ENCODE peak calls at places on chromosomes 5 and 9, in six cellular contexts. N is cardiac fibroblast, I is mucosa of descending colon, S is tibial artery, P is foreskin fibroblast, R is ovary. V is an unnamed sample.

GRCh38 chr5:74019923-74020322 is 393.9 kb downstream of the ARHGEF28 start:
- DNase-seq in N (no peak), I (no peak), S (no peak), P (no peak), R (no peak), V (no peak)

GRCh38 chr9:1612886-1613285 is 402.3 kb upstream of the SMARCA2 start:
- DNase-seq in N (no peak), I (no peak), S (no peak), P (no peak), R (no peak), V (no peak)

GRCh38 chr9:91208837-91209236 is 152.9 kb downstream of the AUH start:
- DNase-seq in N (no peak), I (no peak), S (no peak), P (no peak), R (no peak), V (no peak)

GRCh38 chr9:125428060-125428481 is 166.4 kb downstream of the GAPVD1 start:
- DNase-seq in N (peak), I (no peak), S (no peak), P (no peak), R (no peak), V (no peak)

GRCh38 chr5:79508794-79509193 is 5.1 kb downstream of the HOMER1 start:
- DNase-seq in N (no peak), I (no peak), S (no peak), P (no peak), R (no peak), V (no peak)

GRCh38 chr5:156329197-156329611 is 2.2 kb downstream of the SGCD start:
- DNase-seq in N (no peak), I (no peak), S (no peak), P (peak), R (no peak), V (peak)

GRCh38 chr5:166356096-166356495 is 1935.3 kb upstream of the WWC1 start:
- DNase-seq in N (no peak), I (no peak), S (no peak), P (no peak), R (no peak), V (no peak)

GRCh38 chr9:38057416-38058195 is 11.4 kb downstream of the SHB start:
- DNase-seq in N (no peak), I (no peak), S (no peak), P (no peak), R (no peak), V (no peak)

GRCh38 chr9:116566677-116567488 is 120.2 kb upstream of the TRIM32 start:
- DNase-seq in N (peak), I (peak), S (no peak), P (no peak), R (no peak), V (peak)

GRCh38 chr9:114287763-114288232 is 35.1 kb upstream of the ORM1 start:
- DNase-seq in N (no peak), I (no peak), S (peak), P (no peak), R (peak), V (no peak)

GRCh38 chr5:145906401-145906800 is 30.0 kb upstream of the SH3RF2 start:
- DNase-seq in N (no peak), I (no peak), S (no peak), P (no peak), R (no peak), V (no peak)

GRCh38 chr9:7273575-7273974 is 515.8 kb downstream of the KDM4C start:
- DNase-seq in N (peak), I (no peak), S (no peak), P (peak), R (peak), V (no peak)

GRCh38 chr9:18890372-18890771 is 142.6 kb downstream of the SAXO1 start:
- DNase-seq in N (peak), I (no peak), S (no peak), P (peak), R (no peak), V (peak)

GRCh38 chr9:71604197-71605063 is 163.9 kb downstream of the CEMIP2 start:
- DNase-seq in N (peak), I (peak), S (peak), P (peak), R (peak), V (peak)

GRCh38 chr5:67002832-67003231 is 193.8 kb downstream of the CD180 start:
- DNase-seq in N (no peak), I (no peak), S (no peak), P (no peak), R (no peak), V (no peak)

GRCh38 chr5:28779161-28779754 is 1740.9 kb upstream of the CDH9 start:
- DNase-seq in N (no peak), I (no peak), S (no peak), P (no peak), R (no peak), V (no peak)

GRCh38 chr5:94028001-94028400 is 286.6 kb upstream of the POU5F2 start:
- DNase-seq in N (no peak), I (no peak), S (no peak), P (no peak), R (no peak), V (no peak)

GRCh38 chr5:4855048-4855447 is 285.1 kb upstream of the ADAMTS16 start:
- DNase-seq in N (no peak), I (no peak), S (no peak), P (no peak), R (no peak), V (no peak)

GRCh38 chr9:14961372-14962068 is 51.3 kb upstream of the FREM1 start:
- DNase-seq in N (no peak), I (peak), S (no peak), P (no peak), R (no peak), V (no peak)

GRCh38 chr9:134010774-134011173 is 14.5 kb upstream of the BRD3OS start:
- DNase-seq in N (peak), I (no peak), S (no peak), P (peak), R (no peak), V (no peak)

GRCh38 chr9:16868706-16869105 is 1.8 kb downstream of the BNC2 start:
- DNase-seq in N (peak), I (no peak), S (no peak), P (no peak), R (no peak), V (no peak)
- H3K4me3 ChIP-seq in N (peak), I (no peak), S (no peak), P (peak), R (peak), V (peak)

DNA sequence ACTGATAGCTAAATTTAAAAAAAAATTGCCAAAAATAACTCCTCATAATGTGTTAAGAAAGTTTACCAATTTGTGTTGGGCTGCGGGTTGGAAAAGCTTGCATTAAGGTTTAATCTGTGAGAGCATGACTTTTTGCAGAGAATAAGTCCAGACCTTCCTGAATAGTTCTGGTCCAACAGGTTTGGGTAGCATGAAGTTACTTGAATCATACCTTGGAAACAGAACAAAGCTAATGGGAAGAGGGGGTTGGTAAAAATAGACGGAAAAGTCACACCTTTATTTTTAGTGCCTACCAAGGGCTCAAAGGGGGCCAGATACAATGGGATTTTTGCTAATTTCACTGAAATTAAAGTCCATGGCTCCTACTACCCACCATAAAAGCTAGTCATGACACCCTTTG is 17.1 kb upstream of the MATR3 start:
- DNase-seq in N (no peak), I (no peak), S (no peak), P (no peak), R (no peak), V (no peak)
- H3K4me3 ChIP-seq in N (no peak), I (no peak), S (no peak), P (no peak), R (no peak), V (no peak)

DNA sequence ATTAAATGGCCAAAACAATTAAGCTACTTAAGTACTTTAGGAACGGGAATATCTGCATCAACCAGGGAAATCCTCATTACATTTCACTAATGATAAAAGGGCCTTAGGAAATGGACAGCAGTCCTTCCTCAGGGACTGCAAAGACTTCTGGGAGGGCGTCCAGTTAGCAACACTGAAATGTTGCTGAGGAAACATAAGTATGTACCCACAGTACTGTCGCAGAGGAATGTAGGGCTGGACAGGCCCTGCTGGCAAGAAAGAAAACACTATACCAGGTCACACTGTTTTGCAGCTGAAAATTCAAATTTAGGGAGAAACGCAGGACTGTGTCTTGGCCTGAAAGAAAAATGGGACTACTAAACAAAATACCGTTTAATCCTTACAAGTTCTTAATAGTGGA is 1.3 kb downstream of the C5orf15 start:
- DNase-seq in N (peak), I (no peak), S (no peak), P (no peak), R (no peak), V (no peak)
- H3K4me3 ChIP-seq in N (no peak), I (no peak), S (peak), P (peak), R (peak), V (peak)

DNA sequence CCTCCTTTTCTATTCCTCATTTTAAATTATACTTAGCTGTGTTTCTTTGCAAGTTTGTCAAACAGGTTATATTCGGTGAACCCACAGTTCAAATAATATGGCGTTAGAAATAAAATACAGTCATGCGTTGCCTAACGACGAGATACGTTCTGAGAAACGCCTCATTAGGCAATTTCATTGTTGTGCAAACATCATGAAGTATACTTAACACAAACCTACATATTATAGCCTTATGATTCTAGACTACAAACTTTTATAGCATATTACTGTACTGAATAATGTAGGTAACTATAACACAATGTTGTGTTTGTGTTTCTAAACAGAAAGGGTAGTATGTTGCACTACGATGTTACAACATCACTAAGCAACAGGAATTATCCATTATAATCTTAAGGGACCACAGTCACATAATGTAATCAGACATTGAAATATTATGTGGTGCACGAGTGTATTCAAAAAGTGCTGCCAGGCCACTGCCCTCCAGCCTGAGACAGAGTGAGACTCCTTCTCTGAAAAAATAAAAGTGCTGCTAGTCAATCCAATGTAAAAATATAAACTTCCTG is 3.0 kb upstream of the SMC2 start:
- DNase-seq in N (no peak), I (peak), S (no peak), P (no peak), R (no peak), V (no peak)
- H3K4me3 ChIP-seq in N (no peak), I (no peak), S (no peak), P (no peak), R (peak), V (no peak)

GRCh38 chr9:117705386-117705785 is 1.2 kb downstream of the TLR4 start:
- DNase-seq in N (no peak), I (no peak), S (no peak), P (no peak), R (no peak), V (no peak)

GRCh38 chr9:117704597-117704996 is 394 bp downstream of the TLR4 start:
- DNase-seq in N (no peak), I (no peak), S (no peak), P (no peak), R (no peak), V (no peak)

GRCh38 chr9:117703538-117703937 is 665 bp upstream of the TLR4 start:
- DNase-seq in N (no peak), I (no peak), S (no peak), P (no peak), R (no peak), V (no peak)

GRCh38 chr9:117706421-117707150 is 2.4 kb downstream of the TLR4 start:
- DNase-seq in N (peak), I (no peak), S (no peak), P (no peak), R (no peak), V (no peak)

DNA sequence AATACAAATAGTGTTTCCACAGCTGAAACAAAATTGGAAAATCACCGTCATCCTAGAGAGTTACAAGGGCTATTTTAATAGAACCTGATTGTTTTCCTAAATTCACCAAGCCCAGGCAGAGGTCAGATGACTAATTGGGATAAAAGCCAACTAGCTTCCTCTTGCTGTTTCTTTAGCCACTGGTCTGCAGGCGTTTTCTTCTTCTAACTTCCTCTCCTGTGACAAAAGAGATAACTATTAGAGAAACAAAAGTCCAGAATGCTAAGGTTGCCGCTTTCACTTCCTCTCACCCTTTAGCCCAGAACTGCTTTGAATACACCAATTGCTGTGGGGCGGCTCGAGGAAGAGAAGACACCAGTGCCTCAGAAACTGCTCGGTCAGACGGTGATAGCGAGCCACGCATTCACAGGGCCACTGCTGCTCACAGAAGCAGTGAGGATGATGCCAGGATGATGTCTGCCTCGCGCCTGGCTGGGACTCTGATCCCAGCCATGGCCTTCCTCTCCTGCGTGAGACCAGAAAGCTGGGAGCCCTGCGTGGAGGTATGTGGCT is at the start of gene TLR4:
- DNase-seq in N (peak), I (peak), S (peak), P (peak), R (peak), V (peak)
- H3K4me3 ChIP-seq in N (peak), I (no peak), S (peak), P (peak), R (peak), V (peak)